ENCODE peak calls at places on chromosomes 13 and 19, in eight cellular contexts. P is stimulated activated CD4-positive, alpha-beta T cell treated with anti-CD3 and anti-CD28 coated beads, TNF-alpha, amount 100 ng/mL, for 1 hour; Q is NCI-H510A; F is effector CD4-positive, alpha-beta T cell; C is NCI-H345; R is astrocyte of the cerebellum; D is occipital lobe; U is T follicular helper cell. Y is an unnamed sample.

GRCh38 chr19:42191855-42192254 is 25.6 kb downstream of the DEDD2 start:
- DNase-seq in P (no peak), Q (peak; percentile 81), F (no peak), C (peak; percentile 87), R (no peak), D (no peak), U (no peak), Y (peak; percentile 17)

GRCh38 chr13:52738719-52739467 is 727 bp downstream of the CNMD start:
- DNase-seq in P (no peak), Q (no peak), F (no peak), C (no peak), R (no peak), D (peak; percentile 8), U (no peak), Y (no peak)

GRCh38 chr13:26185720-26186119 is 36.4 kb downstream of the RNF6 start:
- DNase-seq in P (no peak), Q (no peak), F (no peak), C (no peak), R (no peak), D (no peak), U (no peak), Y (no peak)

GRCh38 chr13:50635504-50635903 is 208.0 kb downstream of the DLEU7 start:
- DNase-seq in P (no peak), Q (no peak), F (no peak), C (no peak), R (no peak), D (no peak), U (no peak), Y (no peak)

GRCh38 chr19:4379383-4380253 is 20.7 kb downstream of the SH3GL1 start:
- DNase-seq in P (no peak), Q (peak; percentile 59), F (no peak), C (peak; percentile 59), R (no peak), D (no peak), U (no peak), Y (peak; percentile 33)

GRCh38 chr13:67143544-67144115 is 86.5 kb downstream of the PCDH9 start:
- DNase-seq in P (no peak), Q (no peak), F (no peak), C (no peak), R (no peak), D (no peak), U (no peak), Y (no peak)

GRCh38 chr13:30744056-30744684 is 8.8 kb downstream of the ALOX5AP start:
- DNase-seq in P (peak; percentile 66), Q (no peak), F (peak; percentile 74), C (no peak), R (no peak), D (no peak), U (peak; percentile 61), Y (peak; percentile 50)

GRCh38 chr19:1351324-1351947 is 32.3 kb upstream of the NDUFS7 start:
- DNase-seq in P (no peak), Q (no peak), F (no peak), C (no peak), R (no peak), D (no peak), U (no peak), Y (no peak)

GRCh38 chr19:40609561-40610395 is 8.6 kb downstream of the LTBP4 start:
- DNase-seq in P (peak; percentile 71), Q (no peak), F (peak; percentile 74), C (peak; percentile 94), R (no peak), D (no peak), U (peak; percentile 72), Y (peak; percentile 85)